ENCODE peak calls at places on chromosome 4, in five cellular contexts. One of them, this sample, is unnamed.

GRCh38 chr4:139153411-139154133 is 23.4 kb downstream of the ELF2 start:
- DNase-seq in aorta: no peak
- DNase-seq in neuronal stem cell: no peak
- DNase-seq in H9: no peak
- DNase-seq in testis: no peak
- DNase-seq in this sample: no peak

GRCh38 chr4:61200195-61200990 is at the start of gene ADGRL3:
- DNase-seq in aorta: peak; percentile 85
- DNase-seq in neuronal stem cell: peak; percentile 83
- DNase-seq in H9: peak; percentile 89
- DNase-seq in testis: peak; percentile 63
- DNase-seq in this sample: no peak

GRCh38 chr4:93764647-93765246 is 63.8 kb upstream of the ATOH1 start:
- DNase-seq in aorta: no peak
- DNase-seq in neuronal stem cell: peak; percentile 45
- DNase-seq in H9: no peak
- DNase-seq in testis: peak; percentile 52
- DNase-seq in this sample: no peak

GRCh38 chr4:2805712-2806391 is 13.0 kb downstream of the SH3BP2 start:
- DNase-seq in aorta: peak; percentile 79
- DNase-seq in neuronal stem cell: no peak
- DNase-seq in H9: no peak
- DNase-seq in testis: peak; percentile 65
- DNase-seq in this sample: peak; percentile 89

GRCh38 chr4:136829298-136829697 is 703.0 kb downstream of the PCDH18 start:
- DNase-seq in aorta: no peak
- DNase-seq in neuronal stem cell: no peak
- DNase-seq in H9: no peak
- DNase-seq in testis: no peak
- DNase-seq in this sample: no peak

GRCh38 chr4:122783301-122784215 is 43.1 kb upstream of the FGF2 start:
- DNase-seq in aorta: peak; percentile 88
- DNase-seq in neuronal stem cell: peak; percentile 65
- DNase-seq in H9: peak; percentile 94
- DNase-seq in testis: peak; percentile 30
- DNase-seq in this sample: peak; percentile 31

GRCh38 chr4:3862640-3863420 is 96.6 kb downstream of the ADRA2C start:
- DNase-seq in aorta: peak; percentile 66
- DNase-seq in neuronal stem cell: peak; percentile 51
- DNase-seq in H9: peak; percentile 97
- DNase-seq in testis: no peak
- DNase-seq in this sample: no peak

GRCh38 chr4:87049508-87049907 is 114.7 kb downstream of the AFF1 start:
- DNase-seq in aorta: no peak
- DNase-seq in neuronal stem cell: no peak
- DNase-seq in H9: no peak
- DNase-seq in testis: no peak
- DNase-seq in this sample: no peak

GRCh38 chr4:103204114-103204513 is 6.0 kb upstream of the CENPE start:
- DNase-seq in aorta: no peak
- DNase-seq in neuronal stem cell: no peak
- DNase-seq in H9: no peak
- DNase-seq in testis: no peak
- DNase-seq in this sample: no peak

GRCh38 chr4:124757121-124757520 is 44.6 kb upstream of the ANKRD50 start:
- DNase-seq in aorta: no peak
- DNase-seq in neuronal stem cell: no peak
- DNase-seq in H9: no peak
- DNase-seq in testis: no peak
- DNase-seq in this sample: no peak

GRCh38 chr4:622071-622995 is 3.0 kb upstream of the PDE6B start:
- DNase-seq in aorta: peak; percentile 30
- DNase-seq in neuronal stem cell: no peak
- DNase-seq in H9: no peak
- DNase-seq in testis: no peak
- DNase-seq in this sample: no peak

GRCh38 chr4:123562994-123563745 is 166.6 kb downstream of the SPRY1 start:
- DNase-seq in aorta: no peak
- DNase-seq in neuronal stem cell: no peak
- DNase-seq in H9: no peak
- DNase-seq in testis: no peak
- DNase-seq in this sample: no peak

GRCh38 chr4:21656832-21657231 is 291.7 kb downstream of the KCNIP4 start:
- DNase-seq in aorta: no peak
- DNase-seq in neuronal stem cell: no peak
- DNase-seq in H9: no peak
- DNase-seq in testis: no peak
- DNase-seq in this sample: no peak

GRCh38 chr4:166198921-166199320 is 325.9 kb downstream of the TLL1 start:
- DNase-seq in aorta: no peak
- DNase-seq in neuronal stem cell: no peak
- DNase-seq in H9: no peak
- DNase-seq in testis: no peak
- DNase-seq in this sample: no peak

GRCh38 chr4:186807809-186808634 is 84.4 kb upstream of the FAT1 start:
- DNase-seq in aorta: no peak
- DNase-seq in neuronal stem cell: no peak
- DNase-seq in H9: no peak
- DNase-seq in testis: no peak
- DNase-seq in this sample: no peak

GRCh38 chr4:111639876-111640275 is 505.4 kb upstream of the FAM241A start:
- DNase-seq in aorta: no peak
- DNase-seq in neuronal stem cell: no peak
- DNase-seq in H9: no peak
- DNase-seq in testis: no peak
- DNase-seq in this sample: no peak

GRCh38 chr4:39636786-39637185 is 1.9 kb downstream of the SMIM14 start:
- DNase-seq in aorta: no peak
- DNase-seq in neuronal stem cell: no peak
- DNase-seq in H9: no peak
- DNase-seq in testis: no peak
- DNase-seq in this sample: no peak

GRCh38 chr4:146585761-146586333 is 52.8 kb upstream of the POU4F2 start:
- DNase-seq in aorta: no peak
- DNase-seq in neuronal stem cell: no peak
- DNase-seq in H9: no peak
- DNase-seq in testis: no peak
- DNase-seq in this sample: no peak

GRCh38 chr4:114087596-114088230 is 108.3 kb upstream of the ARSJ start:
- DNase-seq in aorta: no peak
- DNase-seq in neuronal stem cell: no peak
- DNase-seq in H9: no peak
- DNase-seq in testis: no peak
- DNase-seq in this sample: no peak

GRCh38 chr4:87032884-87033533 is 98.2 kb downstream of the AFF1 start:
- DNase-seq in aorta: no peak
- DNase-seq in neuronal stem cell: no peak
- DNase-seq in H9: no peak
- DNase-seq in testis: no peak
- DNase-seq in this sample: no peak

GRCh38 chr4:183443609-183444148 is 757 bp upstream of the CDKN2AIP start:
- DNase-seq in aorta: no peak
- DNase-seq in neuronal stem cell: no peak
- DNase-seq in H9: peak; percentile 78
- DNase-seq in testis: peak; percentile 71
- DNase-seq in this sample: no peak

GRCh38 chr4:88333741-88334405 is 44.8 kb upstream of the HERC6 start:
- DNase-seq in aorta: no peak
- DNase-seq in neuronal stem cell: no peak
- DNase-seq in H9: no peak
- DNase-seq in testis: no peak
- DNase-seq in this sample: no peak

GRCh38 chr4:19944806-19945205 is 306.9 kb upstream of the SLIT2 start:
- DNase-seq in aorta: no peak
- DNase-seq in neuronal stem cell: peak; percentile 11
- DNase-seq in H9: no peak
- DNase-seq in testis: no peak
- DNase-seq in this sample: no peak

GRCh38 chr4:170672571-170672970 is 582.8 kb upstream of the AADAT start:
- DNase-seq in aorta: no peak
- DNase-seq in neuronal stem cell: no peak
- DNase-seq in H9: no peak
- DNase-seq in testis: no peak
- DNase-seq in this sample: no peak

GRCh38 chr4:37837446-37837845 is 11.0 kb downstream of the PGM2 start:
- DNase-seq in aorta: no peak
- DNase-seq in neuronal stem cell: no peak
- DNase-seq in H9: no peak
- DNase-seq in testis: no peak
- DNase-seq in this sample: no peak

GRCh38 chr4:53573696-53574095 is 17.6 kb downstream of the LNX1 start:
- DNase-seq in aorta: no peak
- DNase-seq in neuronal stem cell: no peak
- DNase-seq in H9: no peak
- DNase-seq in testis: no peak
- DNase-seq in this sample: no peak

GRCh38 chr4:116796022-116796421 is 289.4 kb downstream of the TRAM1L1 start:
- DNase-seq in aorta: no peak
- DNase-seq in neuronal stem cell: no peak
- DNase-seq in H9: peak; percentile 47
- DNase-seq in testis: no peak
- DNase-seq in this sample: no peak
- H3K27ac ChIP-seq in aorta: no peak overlapping the region
- H3K27ac ChIP-seq in neuronal stem cell: no peak overlapping the region
- H3K27ac ChIP-seq in H9: no peak overlapping the region
- H3K27ac ChIP-seq in testis: no peak overlapping the region
- H3K27ac ChIP-seq in this sample: no peak overlapping the region

GRCh38 chr4:173522874-173523395 is 7.1 kb downstream of the HAND2 start:
- DNase-seq in aorta: no peak
- DNase-seq in neuronal stem cell: no peak
- DNase-seq in H9: no peak
- DNase-seq in testis: no peak
- DNase-seq in this sample: no peak
- H3K27ac ChIP-seq in aorta: peak overlapping the region; percentile 78
- H3K27ac ChIP-seq in neuronal stem cell: no peak overlapping the region
- H3K27ac ChIP-seq in H9: no peak overlapping the region
- H3K27ac ChIP-seq in testis: peak overlapping the region; percentile 87
- H3K27ac ChIP-seq in this sample: peak overlapping the region; percentile 67

DNA sequence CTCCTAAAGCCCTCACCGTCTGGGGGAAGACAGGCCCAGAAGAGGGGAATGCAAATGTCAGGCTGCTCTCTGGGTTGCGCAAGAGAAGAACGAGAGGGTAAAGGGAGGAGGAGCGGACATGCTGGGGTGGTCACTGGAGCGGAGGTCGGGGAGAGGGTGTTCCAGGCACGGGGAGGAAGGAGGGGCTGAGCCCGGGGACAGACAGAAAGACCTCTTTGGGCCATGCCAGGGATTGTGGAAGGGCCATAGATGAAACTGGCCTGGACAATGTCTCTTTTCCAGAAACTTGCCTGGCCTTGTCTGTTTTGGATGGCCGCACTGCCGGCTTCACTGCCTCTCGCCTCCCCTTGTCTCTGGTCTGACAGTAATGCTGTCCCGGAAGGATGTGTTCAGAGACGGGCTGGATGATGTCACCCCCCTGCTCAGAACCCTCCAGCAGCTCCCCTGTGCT is 121.0 kb downstream of the SORCS2 start:
- DNase-seq in aorta: no peak
- DNase-seq in neuronal stem cell: no peak
- DNase-seq in H9: no peak
- DNase-seq in testis: peak; percentile 59
- DNase-seq in this sample: peak; percentile 36
- H3K27ac ChIP-seq in aorta: no peak overlapping the region
- H3K27ac ChIP-seq in neuronal stem cell: no peak overlapping the region
- H3K27ac ChIP-seq in H9: no peak overlapping the region
- H3K27ac ChIP-seq in testis: no peak overlapping the region
- H3K27ac ChIP-seq in this sample: no peak overlapping the region

GRCh38 chr4:185713731-185714130 is 98.3 kb downstream of the SORBS2 start:
- DNase-seq in aorta: no peak
- DNase-seq in neuronal stem cell: no peak
- DNase-seq in H9: no peak
- DNase-seq in testis: no peak
- DNase-seq in this sample: no peak
- H3K27ac ChIP-seq in aorta: no peak overlapping the region
- H3K27ac ChIP-seq in neuronal stem cell: no peak overlapping the region
- H3K27ac ChIP-seq in H9: no peak overlapping the region
- H3K27ac ChIP-seq in testis: no peak overlapping the region
- H3K27ac ChIP-seq in this sample: no peak overlapping the region

GRCh38 chr4:151236036-151236435 is 40.9 kb upstream of the PRSS48 start:
- DNase-seq in aorta: peak; percentile 69
- DNase-seq in neuronal stem cell: no peak
- DNase-seq in H9: no peak
- DNase-seq in testis: no peak
- DNase-seq in this sample: no peak

GRCh38 chr4:151231915-151232595 is 44.9 kb upstream of the PRSS48 start:
- DNase-seq in aorta: no peak
- DNase-seq in neuronal stem cell: no peak
- DNase-seq in H9: no peak
- DNase-seq in testis: no peak
- DNase-seq in this sample: no peak

GRCh38 chr4:151238477-151238876 is 38.5 kb upstream of the PRSS48 start:
- DNase-seq in aorta: no peak
- DNase-seq in neuronal stem cell: no peak
- DNase-seq in H9: no peak
- DNase-seq in testis: no peak
- DNase-seq in this sample: peak; percentile 33

GRCh38 chr4:151228196-151229119 is 48.5 kb upstream of the PRSS48 start:
- DNase-seq in aorta: no peak
- DNase-seq in neuronal stem cell: no peak
- DNase-seq in H9: no peak
- DNase-seq in testis: no peak
- DNase-seq in this sample: no peak

DNA sequence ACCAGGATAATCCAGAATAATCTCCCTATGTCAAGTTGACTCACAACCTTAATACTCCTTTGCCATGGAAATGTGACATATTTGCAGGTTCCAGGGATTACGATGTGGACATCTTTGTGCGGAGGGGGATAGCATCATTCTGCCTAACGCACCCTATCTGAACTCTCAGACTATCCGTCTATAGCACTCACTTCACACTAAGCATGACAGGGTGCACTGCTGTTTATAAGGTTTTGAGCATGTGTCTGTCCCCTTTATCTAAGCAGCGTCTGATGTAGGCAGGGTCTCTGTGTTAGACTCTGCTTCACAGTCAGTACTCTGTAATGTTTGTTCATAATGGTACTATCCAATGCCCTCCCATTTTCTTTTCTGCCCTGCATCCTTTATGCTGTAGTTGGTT is 43.4 kb upstream of the PRSS48 start:
- DNase-seq in aorta: no peak
- DNase-seq in neuronal stem cell: no peak
- DNase-seq in H9: no peak
- DNase-seq in testis: no peak
- DNase-seq in this sample: no peak
- H3K27ac ChIP-seq in aorta: no peak overlapping the region
- H3K27ac ChIP-seq in neuronal stem cell: no peak overlapping the region
- H3K27ac ChIP-seq in H9: no peak overlapping the region
- H3K27ac ChIP-seq in testis: no peak overlapping the region
- H3K27ac ChIP-seq in this sample: no peak overlapping the region

GRCh38 chr4:8732092-8732491 is 139.5 kb downstream of the CPZ start:
- DNase-seq in aorta: no peak
- DNase-seq in neuronal stem cell: no peak
- DNase-seq in H9: no peak
- DNase-seq in testis: no peak
- DNase-seq in this sample: no peak
- H3K27ac ChIP-seq in aorta: no peak overlapping the region
- H3K27ac ChIP-seq in neuronal stem cell: no peak overlapping the region
- H3K27ac ChIP-seq in H9: no peak overlapping the region
- H3K27ac ChIP-seq in testis: no peak overlapping the region
- H3K27ac ChIP-seq in this sample: no peak overlapping the region

GRCh38 chr4:107689912-107690587 is 30.0 kb downstream of the PAPSS1 start:
- DNase-seq in aorta: no peak
- DNase-seq in neuronal stem cell: no peak
- DNase-seq in H9: no peak
- DNase-seq in testis: no peak
- DNase-seq in this sample: no peak
- H3K27ac ChIP-seq in aorta: no peak overlapping the region
- H3K27ac ChIP-seq in neuronal stem cell: no peak overlapping the region
- H3K27ac ChIP-seq in H9: no peak overlapping the region
- H3K27ac ChIP-seq in testis: no peak overlapping the region
- H3K27ac ChIP-seq in this sample: no peak overlapping the region

GRCh38 chr4:147802346-147802745 is 70.5 kb downstream of the ARHGAP10 start:
- DNase-seq in aorta: no peak
- DNase-seq in neuronal stem cell: no peak
- DNase-seq in H9: no peak
- DNase-seq in testis: no peak
- DNase-seq in this sample: no peak
- H3K27ac ChIP-seq in aorta: no peak overlapping the region
- H3K27ac ChIP-seq in neuronal stem cell: no peak overlapping the region
- H3K27ac ChIP-seq in H9: no peak overlapping the region
- H3K27ac ChIP-seq in testis: no peak overlapping the region
- H3K27ac ChIP-seq in this sample: no peak overlapping the region

This sample was measured in thyroid gland.